ENCODE peak calls at places on chromosome X, in four cellular contexts. Y, F, C and W are unnamed samples.

GRCh38 chrX:146581981-146582712 is 227.4 kb upstream of the CXorf51B start:
- DNase-seq in Y (no peak), F (no peak), C (no peak), W (no peak)

GRCh38 chrX:12894074-12894691 is 12.2 kb upstream of the TLR8 start:
- DNase-seq in Y (no peak), F (peak), C (peak), W (no peak)

GRCh38 chrX:150036181-150036580 is 97.9 kb upstream of the EOLA2 start:
- DNase-seq in Y (no peak), F (no peak), C (peak), W (no peak)

GRCh38 chrX:91039777-91040176 is 394.9 kb upstream of the PABPC5 start:
- DNase-seq in Y (no peak), F (no peak), C (no peak), W (no peak)

GRCh38 chrX:16320765-16321355 is 153.6 kb downstream of the MAGEB17 start:
- DNase-seq in Y (no peak), F (no peak), C (no peak), W (no peak)

GRCh38 chrX:38803286-38803608 is 2.0 kb downstream of the MID1IP1 start:
- DNase-seq in Y (no peak), F (no peak), C (no peak), W (no peak)

GRCh38 chrX:11944486-11944885 is 186.4 kb downstream of the MSL3 start:
- DNase-seq in Y (no peak), F (no peak), C (peak), W (no peak)

GRCh38 chrX:70960728-70961127 is 29.8 kb upstream of the SLC7A3 start:
- DNase-seq in Y (no peak), F (no peak), C (no peak), W (no peak)

GRCh38 chrX:108811891-108812290 is 75.5 kb upstream of the IRS4 start:
- DNase-seq in Y (no peak), F (no peak), C (peak), W (no peak)

GRCh38 chrX:9745417-9746115 is 20.1 kb downstream of the GPR143 start:
- DNase-seq in Y (no peak), F (no peak), C (no peak), W (no peak)

GRCh38 chrX:150162141-150162540 is 201.0 kb upstream of the MAMLD1 start:
- DNase-seq in Y (no peak), F (no peak), C (peak), W (no peak)

GRCh38 chrX:17635231-17635630 is 102.1 kb upstream of the SCML1 start:
- DNase-seq in Y (no peak), F (no peak), C (no peak), W (no peak)

GRCh38 chrX:75038925-75039324 is 113.7 kb upstream of the NEXMIF start:
- DNase-seq in Y (no peak), F (no peak), C (no peak), W (no peak)

GRCh38 chrX:7146703-7147430 is 645 bp upstream of the STS start:
- DNase-seq in Y (no peak), F (no peak), C (no peak), W (no peak)

GRCh38 chrX:69046996-69047490 is 118.2 kb downstream of the PJA1 start:
- DNase-seq in Y (peak), F (no peak), C (no peak), W (peak)

GRCh38 chrX:12758291-12758690 is 32.9 kb upstream of the PRPS2 start:
- DNase-seq in Y (no peak), F (no peak), C (no peak), W (no peak)

GRCh38 chrX:134599173-134599914 is 58.9 kb downstream of the PLAC1 start:
- DNase-seq in Y (no peak), F (no peak), C (no peak), W (no peak)

GRCh38 chrX:302975-303374 is 15.6 kb downstream of the GTPBP6 start:
- DNase-seq in Y (no peak), F (peak), C (no peak), W (no peak)

GRCh38 chrX:46913710-46914109 is 1.5 kb downstream of the JADE3 start:
- DNase-seq in Y (no peak), F (peak), C (no peak), W (no peak)

GRCh38 chrX:4570141-4570540 is 856.7 kb upstream of the PRKX start:
- DNase-seq in Y (no peak), F (no peak), C (no peak), W (no peak)
- TF ChIP-seq POLR2A in Y (no peak), F (no peak), C (no peak), W (no peak)

GRCh38 chrX:131729295-131729694 is 185.4 kb downstream of the OR13H1 start:
- DNase-seq in Y (peak), F (peak), C (no peak), W (no peak)
- TF ChIP-seq CTCF in Y (no peak), F (no peak), C (no peak), W (no peak)

GRCh38 chrX:49070988-49071387 is 2.8 kb downstream of the PRAF2 start:
- DNase-seq in Y (no peak), F (no peak), C (no peak), W (no peak)

GRCh38 chrX:49072712-49073095 is 1.1 kb downstream of the PRAF2 start:
- DNase-seq in Y (no peak), F (no peak), C (no peak), W (no peak)

GRCh38 chrX:49075347-49075746 is 1.5 kb upstream of the PRAF2 start:
- DNase-seq in Y (no peak), F (no peak), C (no peak), W (no peak)

GRCh38 chrX:49071877-49072711 is 1.7 kb downstream of the PRAF2 start:
- DNase-seq in Y (peak), F (peak), C (no peak), W (no peak)

DNA sequence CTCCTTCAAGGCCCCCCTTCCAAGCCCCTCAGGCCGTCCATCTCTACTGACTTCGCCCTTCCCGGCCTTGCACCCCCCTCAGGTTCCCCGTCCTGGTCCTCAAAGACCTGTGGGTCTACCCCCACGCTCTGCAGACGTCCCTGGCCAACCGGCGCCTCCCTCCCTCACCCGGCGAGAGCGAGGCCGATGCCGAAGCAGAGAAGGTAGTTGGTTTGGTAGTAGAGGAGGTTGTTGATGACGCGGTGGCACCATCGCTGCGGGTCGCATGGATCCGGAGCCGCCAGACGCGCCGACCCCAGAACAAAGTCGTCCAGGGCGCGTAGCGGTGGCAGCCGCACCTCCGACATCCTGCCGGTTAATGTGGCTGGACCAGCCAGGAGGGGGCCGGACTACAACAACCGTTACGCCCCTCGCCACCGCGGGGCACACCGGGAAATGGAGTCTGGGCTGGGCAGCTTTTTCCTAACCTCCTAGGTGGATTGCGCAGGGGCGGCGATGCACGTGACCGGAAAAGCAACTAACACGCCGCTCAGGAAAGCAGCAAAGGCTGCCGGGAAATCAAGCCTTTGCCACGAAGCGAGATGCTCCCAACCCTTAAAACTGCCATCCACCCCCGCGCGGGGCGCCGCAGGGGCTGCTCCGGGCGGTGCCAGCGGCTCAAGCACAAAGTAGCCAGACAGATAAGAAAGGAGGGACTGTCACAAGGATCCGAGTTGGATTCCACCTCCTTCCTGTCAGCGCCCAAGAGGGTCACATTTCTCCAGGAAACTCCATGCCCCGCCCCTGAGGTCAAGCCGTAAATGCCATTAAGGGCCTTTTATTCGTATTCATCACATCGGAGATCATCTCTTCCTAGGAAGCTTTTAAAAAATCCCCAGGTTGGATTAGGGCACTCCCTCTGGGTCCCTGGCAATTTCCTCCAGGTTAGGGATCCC is at the start of gene PRAF2:
- DNase-seq in Y (peak), F (peak), C (peak), W (peak)
- TF ChIP-seq POLR2A in Y (no peak), F (no peak), C (peak), W (no peak)

GRCh38 chrX:155864655-155865054 is 16.5 kb upstream of the VAMP7 start:
- DNase-seq in Y (no peak), F (no peak), C (no peak), W (no peak)
- TF ChIP-seq CTCF in Y (no peak), F (no peak), C (no peak), W (no peak)

DNA sequence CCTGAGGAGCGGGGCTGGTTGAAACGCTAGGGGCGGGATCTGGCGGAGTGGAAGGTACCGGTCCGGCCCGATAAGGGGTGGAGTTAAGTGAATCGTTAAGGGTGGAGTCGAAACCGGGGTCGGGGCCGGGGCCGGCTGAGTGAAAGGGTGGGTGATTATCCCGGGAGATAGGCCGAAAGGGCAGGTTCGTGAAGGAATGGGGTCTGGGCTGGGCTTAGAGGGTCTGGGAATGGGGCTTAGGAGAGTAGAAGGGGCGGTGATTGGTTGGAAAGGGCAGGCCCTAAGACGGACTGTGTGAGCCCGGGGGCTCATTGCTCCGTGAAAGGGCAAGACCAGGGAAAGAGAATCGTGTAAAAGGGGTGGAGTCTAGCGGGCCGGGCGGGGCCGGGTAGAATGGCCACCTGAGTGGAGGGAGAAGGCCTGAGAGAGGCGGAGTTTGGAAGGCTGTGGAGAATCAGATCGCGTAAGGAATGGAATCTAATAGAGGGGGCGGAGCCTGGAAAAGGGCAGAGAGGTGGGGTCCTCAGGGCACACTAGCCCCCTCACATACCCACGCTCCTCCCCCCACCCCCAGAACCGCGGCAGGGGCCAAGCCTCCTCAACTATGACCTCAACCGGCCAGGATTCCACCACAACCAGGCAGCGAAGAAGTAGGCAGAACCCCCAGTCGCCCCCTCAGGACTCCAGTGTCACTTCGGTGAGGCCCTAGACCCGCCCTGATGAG is 384 bp downstream of the HDAC6 start:
- DNase-seq in Y (peak), F (peak), C (peak), W (peak)
- TF ChIP-seq POLR2A in Y (no peak), F (no peak), C (peak), W (no peak)

DNA sequence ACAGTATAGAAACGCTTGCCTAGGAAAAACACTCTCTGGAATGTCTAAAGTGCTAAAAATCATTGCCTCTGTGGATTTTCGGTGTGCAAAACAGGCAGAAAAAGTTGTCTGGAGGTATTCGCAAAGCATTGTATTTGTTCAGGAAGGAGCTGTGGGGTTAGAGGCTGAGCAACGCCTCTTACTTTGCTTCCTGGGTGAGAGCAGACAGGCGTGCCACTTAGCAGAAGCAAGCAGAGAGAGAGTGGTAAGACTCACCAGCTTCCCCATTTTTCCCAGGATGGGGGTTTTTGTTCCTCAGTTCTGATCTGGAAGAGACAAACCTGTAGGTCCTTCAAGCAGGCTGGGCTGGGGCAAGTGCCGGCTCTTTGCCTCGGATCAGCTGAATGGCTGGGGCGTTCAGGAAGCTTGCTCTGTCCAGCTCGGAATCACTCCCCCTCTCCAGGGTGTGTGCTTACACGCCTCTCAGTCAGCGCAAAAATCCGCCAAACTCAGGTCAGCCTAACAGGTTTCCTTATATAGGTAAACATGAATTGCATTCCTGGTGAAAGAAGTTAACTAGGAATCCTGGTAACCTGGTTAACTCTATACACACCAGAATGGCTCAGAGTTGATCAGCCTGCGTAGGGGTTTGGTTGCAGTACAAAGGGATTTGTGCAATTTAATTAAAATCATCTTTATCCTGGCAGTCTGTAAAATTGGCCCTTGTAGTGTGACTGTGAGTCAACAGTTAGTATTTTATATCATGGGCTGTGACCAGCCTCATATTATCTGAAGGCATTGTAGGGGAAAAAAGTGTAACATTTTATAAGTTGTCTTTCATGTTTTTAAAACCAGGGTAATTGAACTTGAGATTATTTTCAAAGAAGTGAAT is 213.1 kb upstream of the MID1 start:
- DNase-seq in Y (peak), F (peak), C (no peak), W (peak)
- TF ChIP-seq CTCF in Y (no peak), F (no peak), C (no peak), W (no peak)

GRCh38 chrX:48599341-48599740 is 2.0 kb downstream of the WDR13 start:
- DNase-seq in Y (no peak), F (no peak), C (no peak), W (no peak)

GRCh38 chrX:48598645-48599044 is 1.4 kb downstream of the WDR13 start:
- DNase-seq in Y (no peak), F (no peak), C (no peak), W (no peak)

GRCh38 chrX:48595929-48596328 is 1.4 kb upstream of the WDR13 start:
- DNase-seq in Y (no peak), F (no peak), C (no peak), W (no peak)

GRCh38 chrX:48600226-48600625 is 2.9 kb downstream of the WDR13 start:
- DNase-seq in Y (no peak), F (no peak), C (no peak), W (no peak)

GRCh38 chrX:48597353-48598264 is at the start of gene WDR13:
- DNase-seq in Y (peak), F (peak), C (peak), W (peak)
- TF ChIP-seq POLR2A in Y (no peak), F (no peak), C (peak), W (no peak)

GRCh38 chrX:66756717-66757116 is 117.8 kb upstream of the EDA2R start:
- DNase-seq in Y (no peak), F (no peak), C (no peak), W (no peak)

GRCh38 chrX:66766318-66766717 is 127.4 kb upstream of the EDA2R start:
- DNase-seq in Y (no peak), F (no peak), C (no peak), W (no peak)

DNA sequence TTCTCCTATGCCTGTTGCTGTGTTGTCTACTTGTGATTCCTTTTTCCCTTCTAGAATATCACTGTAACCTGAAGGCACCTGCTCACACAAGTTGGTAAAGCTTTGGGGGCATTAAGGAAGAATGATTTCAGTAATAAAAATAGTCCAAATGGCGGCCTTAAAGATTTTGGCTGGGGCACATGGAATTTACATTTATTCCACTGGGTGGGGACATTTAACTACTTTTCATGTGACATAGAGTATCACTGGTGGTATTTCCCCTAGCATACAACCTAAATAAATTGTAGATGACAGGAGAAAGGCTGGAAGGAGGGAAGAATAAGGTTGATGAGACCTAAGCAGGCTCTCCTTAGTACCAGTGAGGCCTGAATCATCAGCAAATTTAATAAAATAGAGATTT is 121.8 kb upstream of the EDA2R start:
- DNase-seq in Y (no peak), F (no peak), C (no peak), W (no peak)
- TF ChIP-seq CTCF in Y (no peak), F (no peak), C (peak), W (no peak)

GRCh38 chrX:107743995-107744394 is 31.6 kb downstream of the TSC22D3 start:
- DNase-seq in Y (no peak), F (no peak), C (no peak), W (no peak)
- TF ChIP-seq POLR2A in Y (no peak), F (no peak), C (no peak), W (no peak)

GRCh38 chrX:23066588-23067281 is 67.0 kb downstream of the DDX53 start:
- DNase-seq in Y (no peak), F (no peak), C (no peak), W (no peak)
- TF ChIP-seq CTCF in Y (no peak), F (no peak), C (no peak), W (no peak)